ENCODE peak calls at places on chromosomes 3 and 15, in four cellular contexts. P is fibroblast of lung, D is ovary, T is heart right ventricle. C is an unnamed sample.

GRCh38 chr3:184761120-184761841 is 49.4 kb upstream of the MAGEF1 start:
- DNase-seq in P (peak; percentile 77), D (peak; percentile 86), T (peak; percentile 44), C (no peak)

GRCh38 chr3:94063497-94064119 is 747 bp downstream of the NSUN3 start:
- DNase-seq in P (no peak), D (no peak), T (no peak), C (no peak)

GRCh38 chr15:83905874-83906273 is 252.0 kb downstream of the ADAMTSL3 start:
- DNase-seq in P (no peak), D (no peak), T (no peak), C (no peak)

GRCh38 chr3:128149632-128150031 is 3.6 kb upstream of the EEFSEC start:
- DNase-seq in P (no peak), D (no peak), T (no peak), C (no peak)

GRCh38 chr3:17802993-17803392 is 60.6 kb upstream of the TBC1D5 start:
- DNase-seq in P (no peak), D (no peak), T (no peak), C (no peak)

GRCh38 chr3:155744091-155744625 is 713 bp downstream of the PLCH1 start:
- DNase-seq in P (no peak), D (peak; percentile 69), T (peak; percentile 57), C (peak; percentile 36)

GRCh38 chr15:81295466-81296145 is 28.3 kb downstream of the STARD5 start:
- DNase-seq in P (no peak), D (no peak), T (no peak), C (no peak)

GRCh38 chr3:49025005-49025792 is 3.3 kb downstream of the NDUFAF3 start:
- DNase-seq in P (no peak), D (no peak), T (no peak), C (no peak)

GRCh38 chr3:17233398-17233800 is 348.6 kb downstream of the PLCL2 start:
- DNase-seq in P (peak; percentile 61), D (no peak), T (no peak), C (peak; percentile 5)

GRCh38 chr3:18237251-18238005 is 187.7 kb downstream of the SATB1 start:
- DNase-seq in P (peak; percentile 17), D (no peak), T (no peak), C (no peak)

GRCh38 chr15:68775671-68776476 is 44.8 kb downstream of the ANP32A start:
- DNase-seq in P (peak; percentile 44), D (peak; percentile 93), T (peak; percentile 85), C (no peak)

GRCh38 chr3:136189859-136190617 is 6.1 kb downstream of the MSL2 start:
- DNase-seq in P (no peak), D (no peak), T (no peak), C (no peak)

GRCh38 chr3:38375072-38375471 is 28.5 kb downstream of the XYLB start:
- DNase-seq in P (no peak), D (no peak), T (no peak), C (no peak)

GRCh38 chr3:165254812-165255211 is 58.6 kb upstream of the SLITRK3 start:
- DNase-seq in P (peak; percentile 72), D (no peak), T (no peak), C (no peak)

GRCh38 chr15:93048426-93048721 is 40.6 kb downstream of the RGMA start:
- DNase-seq in P (no peak), D (no peak), T (no peak), C (no peak)

GRCh38 chr15:39843561-39843960 is 60.9 kb upstream of the FSIP1 start:
- DNase-seq in P (no peak), D (no peak), T (no peak), C (no peak)

GRCh38 chr3:56929809-56930615 is 128.3 kb upstream of the ARHGEF3 start:
- DNase-seq in P (no peak), D (no peak), T (no peak), C (no peak)

GRCh38 chr15:68781766-68782588 is 38.7 kb downstream of the ANP32A start:
- DNase-seq in P (no peak), D (no peak), T (peak; percentile 61), C (no peak)

GRCh38 chr15:73015493-73015892 is 36.8 kb upstream of the NEO1 start:
- DNase-seq in P (no peak), D (no peak), T (no peak), C (no peak)

DNA sequence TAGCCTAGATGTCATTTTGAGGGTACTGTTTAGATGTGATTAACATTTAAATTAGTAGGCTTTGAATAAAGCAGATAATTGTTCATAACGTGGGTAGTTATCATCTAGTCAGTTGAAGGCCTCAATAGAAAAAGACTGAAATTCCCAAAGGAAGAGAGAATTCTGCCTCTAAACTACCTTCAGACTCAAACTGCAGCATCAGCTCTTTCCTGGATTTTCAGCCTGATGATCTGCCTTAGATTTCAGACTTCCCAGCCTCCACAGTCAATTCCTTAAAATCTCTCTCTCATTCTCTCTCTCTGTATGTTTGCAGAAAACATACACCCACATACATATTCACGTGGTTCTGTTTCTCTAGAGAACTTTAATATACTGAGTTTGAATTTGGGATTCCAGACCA is 58.0 kb upstream of the MBNL1 start:
- DNase-seq in P (no peak), D (no peak), T (no peak), C (no peak)
- H3K4me1 ChIP-seq in P (no peaks in the 10 kb centered on the region), D (peaks cover 1% of the 10 kb centered on the region), T (peaks cover 8% of the 10 kb centered on the region), C (no peaks in the 10 kb centered on the region)

GRCh38 chr3:151971194-151971771 is 97.8 kb downstream of the SUCNR1 start:
- DNase-seq in P (no peak), D (no peak), T (no peak), C (no peak)
- H3K27ac ChIP-seq in P (no peak overlapping the region), D (no peak overlapping the region), T (no peak overlapping the region), C (no peak overlapping the region)

DNA sequence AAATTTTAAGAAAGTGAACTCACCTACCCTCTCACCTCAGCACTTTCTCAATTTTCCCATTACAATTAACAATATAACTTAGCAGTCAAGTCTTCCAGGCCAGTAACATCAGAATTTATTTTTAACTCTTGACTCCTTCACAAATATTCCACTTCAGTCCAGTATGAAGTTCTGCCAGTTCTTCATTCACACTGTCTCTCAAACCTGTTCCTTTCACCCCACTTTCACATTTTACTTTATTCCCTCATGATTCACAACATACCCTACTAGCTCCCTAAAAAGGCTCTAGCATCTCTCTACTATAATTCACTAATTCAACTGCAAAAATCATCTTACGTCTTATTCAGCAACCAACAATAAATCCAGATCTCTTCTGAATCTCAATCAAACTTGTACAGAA is 3.8 kb downstream of the GSK3B start:
- DNase-seq in P (no peak), D (no peak), T (no peak), C (no peak)
- H3K4me3 ChIP-seq in P (peak overlapping the region; percentile 93), D (peak overlapping the region; percentile 97), T (peak overlapping the region; percentile 74), C (peak overlapping the region; percentile 91)

DNA sequence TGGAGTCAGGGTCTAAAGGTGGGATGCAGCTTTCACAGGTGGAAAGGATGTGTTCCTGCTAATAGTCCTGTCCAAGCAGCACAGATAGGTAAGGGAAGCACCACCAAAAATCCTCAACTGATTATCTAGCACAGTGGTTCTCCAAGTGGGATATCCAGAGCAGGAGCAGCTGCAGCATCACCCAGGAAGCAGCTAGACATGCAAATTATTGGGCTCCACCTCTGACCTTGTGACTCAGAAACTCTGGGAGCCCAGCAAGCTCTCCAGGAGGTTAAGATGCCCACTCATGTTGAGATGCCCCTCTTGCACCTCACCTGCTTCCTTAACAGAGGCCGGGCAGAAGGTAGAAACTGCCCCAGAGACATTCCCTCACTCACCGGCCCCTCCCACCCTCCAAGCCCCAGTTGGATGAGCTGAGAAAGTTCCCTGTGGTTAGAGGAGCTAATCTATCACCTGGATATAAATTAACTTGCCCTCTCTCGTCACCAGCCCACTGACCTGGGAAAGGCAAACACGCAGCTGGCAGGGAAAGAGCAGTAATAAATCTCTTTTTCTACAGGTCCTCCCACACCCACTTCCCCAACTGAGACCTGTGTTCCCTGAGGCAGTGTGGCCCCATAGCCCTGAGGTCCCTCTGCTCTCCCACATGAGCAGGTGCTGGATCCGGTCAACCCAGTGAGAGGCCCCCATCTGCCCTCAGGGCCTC is 39.3 kb downstream of the ADCY5 start:
- DNase-seq in P (no peak), D (peak; percentile 25), T (no peak), C (no peak)
- H3K4me1 ChIP-seq in P (no peaks in the 10 kb centered on the region), D (peaks cover 48% of the 10 kb centered on the region), T (peaks cover 88% of the 10 kb centered on the region), C (peaks cover 2% of the 10 kb centered on the region)

DNA sequence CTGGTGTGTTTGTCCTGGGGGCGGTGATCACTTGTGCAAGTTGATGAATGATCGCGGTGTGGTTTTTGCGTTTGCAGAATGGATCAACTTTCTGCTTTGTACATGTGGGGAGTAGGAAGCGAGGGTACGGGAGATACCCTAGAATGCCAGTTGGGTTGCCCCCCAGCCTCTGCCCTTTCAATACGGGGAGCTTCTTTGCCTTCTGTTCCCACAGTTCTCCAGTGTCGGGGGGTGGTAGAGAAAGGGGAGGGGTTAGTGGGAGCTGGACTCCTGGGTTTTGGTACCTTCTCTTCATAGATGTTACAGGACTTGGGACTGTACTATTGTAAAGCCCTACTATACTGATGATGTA is 3.2 kb downstream of the BBX start:
- DNase-seq in P (no peak), D (no peak), T (no peak), C (no peak)
- H3K27ac ChIP-seq in P (peak overlapping the region; percentile 68), D (no peak overlapping the region), T (peak overlapping the region; percentile 94), C (peak overlapping the region; percentile 98)

GRCh38 chr15:91942676-91943417 is 89.3 kb downstream of the SLCO3A1 start:
- DNase-seq in P (peak; percentile 95), D (peak; percentile 80), T (peak; percentile 63), C (peak; percentile 91)
- H3K4me3 ChIP-seq in P (peak overlapping the region; percentile 40), D (no peak overlapping the region), T (peak overlapping the region; percentile 35), C (no peak overlapping the region)

DNA sequence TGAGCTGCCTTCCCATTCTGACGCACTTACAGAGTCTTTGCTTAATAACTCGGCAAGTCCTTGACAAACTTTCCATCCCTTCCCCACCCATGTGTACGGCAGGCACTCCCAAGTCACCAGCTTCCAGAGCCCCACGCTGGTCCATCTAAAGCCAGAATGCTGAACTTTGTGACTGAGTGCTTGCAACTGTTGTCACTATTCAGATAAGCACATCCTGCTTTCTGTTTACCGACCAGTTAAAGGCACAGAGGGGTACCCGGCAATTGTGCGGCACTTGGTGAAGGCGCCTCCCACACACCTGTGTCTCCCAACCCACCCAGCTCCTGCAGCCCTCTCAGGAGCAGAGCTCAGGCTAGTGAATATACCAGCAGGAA is 430.6 kb downstream of the FOXP1 start:
- DNase-seq in P (no peak), D (no peak), T (no peak), C (no peak)
- H3K4me1 ChIP-seq in P (no peaks in the 10 kb centered on the region), D (peaks cover 10% of the 10 kb centered on the region), T (peaks cover 6% of the 10 kb centered on the region), C (no peaks in the 10 kb centered on the region)

GRCh38 chr3:194285024-194285858 is 65.9 kb downstream of the CPN2 start:
- DNase-seq in P (peak; percentile 66), D (peak; percentile 10), T (no peak), C (no peak)

GRCh38 chr3:194286747-194287146 is 64.4 kb downstream of the CPN2 start:
- DNase-seq in P (no peak), D (peak; percentile 28), T (no peak), C (no peak)

GRCh38 chr3:194287977-194288706 is 63.0 kb downstream of the CPN2 start:
- DNase-seq in P (no peak), D (peak; percentile 3), T (no peak), C (no peak)

GRCh38 chr3:194285859-194286197 is 65.3 kb downstream of the CPN2 start:
- DNase-seq in P (peak; percentile 6), D (peak; percentile 19), T (no peak), C (no peak)

GRCh38 chr3:194287392-194287791 is 63.7 kb downstream of the CPN2 start:
- DNase-seq in P (no peak), D (peak; percentile 3), T (no peak), C (no peak)
- H3K27ac ChIP-seq in P (no peak overlapping the region), D (no peak overlapping the region), T (no peak overlapping the region), C (no peak overlapping the region)

DNA sequence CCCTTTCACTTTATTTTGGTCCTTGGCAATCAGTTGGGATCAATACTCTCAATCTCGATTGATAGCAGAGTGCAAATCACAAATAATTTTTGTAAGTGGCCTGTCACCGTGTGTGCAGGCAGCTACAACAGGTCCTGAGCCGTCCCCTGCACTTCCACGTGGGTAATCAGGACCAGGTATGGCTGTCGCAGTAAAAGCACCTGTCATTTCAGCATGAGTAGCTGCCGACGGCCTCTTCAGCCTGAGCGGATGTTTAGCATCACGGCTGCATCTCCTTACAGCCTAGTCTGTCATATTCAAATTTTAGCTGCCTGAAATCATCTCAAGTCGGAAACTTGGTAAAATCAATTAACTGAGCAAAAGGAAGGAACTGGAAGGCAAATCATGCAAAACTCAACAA is 53.0 kb upstream of the FOXP1 start:
- DNase-seq in P (no peak), D (no peak), T (no peak), C (no peak)
- H3K4me3 ChIP-seq in P (no peak overlapping the region), D (no peak overlapping the region), T (no peak overlapping the region), C (no peak overlapping the region)